ENCODE peak calls at places on chromosomes 13 and 19, in nine cellular contexts. One of them, this sample, is unnamed.

GRCh38 chr19:49441210-49441959 is at the start of gene SLC17A7:
- DNase-seq in iPS DF 6.9: no peak
- DNase-seq in NAMALWA: peak
- DNase-seq in iris pigment epithelial cell: no peak
- DNase-seq in HT1080: no peak
- DNase-seq in esophagus squamous epithelium: no peak
- DNase-seq in neural crest cell: no peak
- DNase-seq in psoas muscle: peak
- DNase-seq in spleen: no peak
- DNase-seq in this sample: no peak

GRCh38 chr19:55096061-55096701 is 20.5 kb downstream of the EPS8L1 start:
- DNase-seq in iPS DF 6.9: no peak
- DNase-seq in NAMALWA: peak
- DNase-seq in iris pigment epithelial cell: no peak
- DNase-seq in HT1080: no peak
- DNase-seq in esophagus squamous epithelium: no peak
- DNase-seq in neural crest cell: no peak
- DNase-seq in psoas muscle: no peak
- DNase-seq in spleen: no peak
- DNase-seq in this sample: no peak

GRCh38 chr19:7833225-7834156 is 3.5 kb downstream of the EVI5L start:
- DNase-seq in iPS DF 6.9: no peak
- DNase-seq in NAMALWA: no peak
- DNase-seq in iris pigment epithelial cell: peak
- DNase-seq in HT1080: no peak
- DNase-seq in esophagus squamous epithelium: no peak
- DNase-seq in neural crest cell: no peak
- DNase-seq in psoas muscle: peak
- DNase-seq in spleen: peak
- DNase-seq in this sample: no peak

GRCh38 chr19:2113436-2114211 is 16.9 kb downstream of the IZUMO4 start:
- DNase-seq in iPS DF 6.9: no peak
- DNase-seq in NAMALWA: no peak
- DNase-seq in iris pigment epithelial cell: peak
- DNase-seq in HT1080: peak
- DNase-seq in esophagus squamous epithelium: no peak
- DNase-seq in neural crest cell: no peak
- DNase-seq in psoas muscle: no peak
- DNase-seq in spleen: no peak
- DNase-seq in this sample: no peak

GRCh38 chr13:45473627-45474026 is 8.9 kb downstream of the COG3 start:
- DNase-seq in iPS DF 6.9: no peak
- DNase-seq in NAMALWA: peak
- DNase-seq in iris pigment epithelial cell: no peak
- DNase-seq in HT1080: no peak
- DNase-seq in esophagus squamous epithelium: no peak
- DNase-seq in neural crest cell: no peak
- DNase-seq in psoas muscle: no peak
- DNase-seq in spleen: no peak
- DNase-seq in this sample: no peak

GRCh38 chr19:14003279-14004051 is 2.7 kb downstream of the RFX1 start:
- DNase-seq in iPS DF 6.9: no peak
- DNase-seq in NAMALWA: peak
- DNase-seq in iris pigment epithelial cell: no peak
- DNase-seq in HT1080: no peak
- DNase-seq in esophagus squamous epithelium: no peak
- DNase-seq in neural crest cell: no peak
- DNase-seq in psoas muscle: peak
- DNase-seq in spleen: no peak
- DNase-seq in this sample: no peak

GRCh38 chr19:14979498-14980255 is at the start of gene SLC1A6:
- DNase-seq in iPS DF 6.9: no peak
- DNase-seq in NAMALWA: no peak
- DNase-seq in iris pigment epithelial cell: no peak
- DNase-seq in HT1080: no peak
- DNase-seq in esophagus squamous epithelium: no peak
- DNase-seq in neural crest cell: peak
- DNase-seq in psoas muscle: no peak
- DNase-seq in spleen: no peak
- DNase-seq in this sample: no peak

GRCh38 chr13:42594577-42595571 is 20.9 kb downstream of the TNFSF11 start:
- DNase-seq in iPS DF 6.9: peak
- DNase-seq in NAMALWA: peak
- DNase-seq in iris pigment epithelial cell: peak
- DNase-seq in HT1080: peak
- DNase-seq in esophagus squamous epithelium: no peak
- DNase-seq in neural crest cell: peak
- DNase-seq in psoas muscle: no peak
- DNase-seq in spleen: no peak
- DNase-seq in this sample: peak

GRCh38 chr13:111247552-111247951 is 72.9 kb upstream of the TEX29 start:
- DNase-seq in iPS DF 6.9: no peak
- DNase-seq in NAMALWA: no peak
- DNase-seq in iris pigment epithelial cell: peak
- DNase-seq in HT1080: no peak
- DNase-seq in esophagus squamous epithelium: no peak
- DNase-seq in neural crest cell: no peak
- DNase-seq in psoas muscle: no peak
- DNase-seq in spleen: no peak
- DNase-seq in this sample: no peak

This sample was measured in retinal pigment epithelial cell.